ENCODE peak calls at places on chromosomes 12 and 14, in four cellular contexts. U, D, Z and P are unnamed samples. For H3K4me1, the result is how much of the 10 kb centered on the place peaks cover.

GRCh38 chr12:94053676-94054075 is 94.7 kb upstream of the PLXNC1 start:
- DNase-seq in U (no peak), D (no peak), Z (no peak), P (no peak)

GRCh38 chr12:71626768-71627167 is 36.9 kb downstream of the ZFC3H1 start:
- DNase-seq in U (no peak), D (peak), Z (no peak), P (no peak)

GRCh38 chr12:106897082-106897481 is 58.6 kb upstream of the TMEM263 start:
- DNase-seq in U (peak), D (peak), Z (no peak), P (no peak)

GRCh38 chr12:117045998-117046374 is 53.2 kb downstream of the TESC start:
- DNase-seq in U (no peak), D (peak), Z (peak), P (no peak)

GRCh38 chr12:389138-390096 is at the start of gene KDM5A:
- DNase-seq in U (peak), D (peak), Z (peak), P (peak)

GRCh38 chr12:91562476-91562875 is 379.9 kb upstream of the DCN start:
- DNase-seq in U (no peak), D (no peak), Z (no peak), P (no peak)

GRCh38 chr14:73428354-73428824 is 30.0 kb downstream of the NUMB start:
- DNase-seq in U (no peak), D (peak), Z (no peak), P (no peak)

GRCh38 chr12:28021704-28022103 is 49.2 kb upstream of the PTHLH start:
- DNase-seq in U (no peak), D (peak), Z (no peak), P (peak)

GRCh38 chr12:89645434-89645833 is 63.2 kb downstream of the ATP2B1 start:
- DNase-seq in U (no peak), D (peak), Z (no peak), P (no peak)

GRCh38 chr14:36605506-36605857 is 23.1 kb upstream of the NKX2-8 start:
- DNase-seq in U (no peak), D (peak), Z (no peak), P (no peak)

GRCh38 chr14:94974893-94975292 is 182.4 kb downstream of the DICER1 start:
- DNase-seq in U (no peak), D (no peak), Z (no peak), P (no peak)

GRCh38 chr12:12333980-12334709 is 15.9 kb downstream of the MANSC1 start:
- DNase-seq in U (peak), D (peak), Z (peak), P (no peak)

GRCh38 chr12:104585448-104586055 is 128.8 kb downstream of the CHST11 start:
- DNase-seq in U (no peak), D (no peak), Z (no peak), P (no peak)

GRCh38 chr12:116958402-116959197 is 47.9 kb downstream of the FBXW8 start:
- DNase-seq in U (no peak), D (no peak), Z (no peak), P (no peak)

GRCh38 chr14:82689948-82690347 is 1156.3 kb upstream of the SEL1L start:
- DNase-seq in U (no peak), D (no peak), Z (no peak), P (no peak)

GRCh38 chr12:82758743-82759142 is 72.0 kb downstream of the TMTC2 start:
- DNase-seq in U (no peak), D (no peak), Z (no peak), P (no peak)

GRCh38 chr12:108187831-108188230 is 58.7 kb downstream of the WSCD2 start:
- DNase-seq in U (no peak), D (no peak), Z (no peak), P (no peak)

GRCh38 chr14:95468416-95469133 is 47.9 kb downstream of the SYNE3 start:
- DNase-seq in U (no peak), D (peak), Z (no peak), P (no peak)

GRCh38 chr12:26870491-26871419 is 37.8 kb upstream of the ITPR2 start:
- DNase-seq in U (peak), D (no peak), Z (no peak), P (no peak)

GRCh38 chr12:57836442-57837375 is 9.8 kb downstream of the CTDSP2 start:
- DNase-seq in U (no peak), D (no peak), Z (peak), P (no peak)

GRCh38 chr14:104871656-104872468 is 6.8 kb downstream of the CEP170B start:
- DNase-seq in U (no peak), D (no peak), Z (no peak), P (no peak)

GRCh38 chr12:115988629-115989563 is 288.6 kb downstream of the MED13L start:
- DNase-seq in U (no peak), D (no peak), Z (no peak), P (no peak)

GRCh38 chr12:109753054-109753401 is 39.4 kb downstream of the FAM222A start:
- DNase-seq in U (no peak), D (no peak), Z (no peak), P (no peak)

GRCh38 chr12:108804361-108804949 is 52.9 kb downstream of the SSH1 start:
- DNase-seq in U (no peak), D (no peak), Z (no peak), P (no peak)

GRCh38 chr14:33602396-33602795 is 348.5 kb downstream of the EGLN3 start:
- DNase-seq in U (no peak), D (no peak), Z (no peak), P (no peak)

GRCh38 chr12:92601680-92602079 is 101.1 kb upstream of the PLEKHG7 start:
- DNase-seq in U (no peak), D (no peak), Z (no peak), P (no peak)

DNA sequence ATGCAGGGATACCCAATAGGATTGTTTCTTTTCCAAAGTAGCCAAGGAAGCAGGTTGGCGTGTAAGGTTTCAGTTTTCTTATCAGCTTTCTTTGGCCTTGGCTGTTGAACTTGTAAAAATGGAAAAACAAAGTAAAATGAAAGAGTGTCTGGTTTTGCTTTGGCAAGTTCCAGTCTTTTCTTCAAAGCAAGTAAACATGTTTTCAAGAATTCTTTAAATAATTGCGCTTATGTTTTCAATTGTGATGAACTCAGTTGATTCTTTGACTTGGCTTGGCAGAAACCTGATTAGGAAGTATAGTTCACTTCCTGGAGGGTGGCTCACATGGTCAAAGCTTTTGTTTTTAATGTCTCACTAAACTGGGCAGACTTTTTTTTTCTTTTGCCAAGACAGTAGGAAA is 112.2 kb upstream of the USP44 start:
- DNase-seq in U (no peak), D (peak), Z (no peak), P (no peak)
- TF ChIP-seq TCF7L2 in U (no peak), D (no peak), Z (no peak), P (no peak)

GRCh38 chr12:95143784-95144205 is 70.4 kb upstream of the NR2C1 start:
- DNase-seq in U (no peak), D (no peak), Z (no peak), P (no peak)
- TF ChIP-seq POLR2AphosphoS5 in U (no peak), D (no peak), Z (no peak), P (no peak)

DNA sequence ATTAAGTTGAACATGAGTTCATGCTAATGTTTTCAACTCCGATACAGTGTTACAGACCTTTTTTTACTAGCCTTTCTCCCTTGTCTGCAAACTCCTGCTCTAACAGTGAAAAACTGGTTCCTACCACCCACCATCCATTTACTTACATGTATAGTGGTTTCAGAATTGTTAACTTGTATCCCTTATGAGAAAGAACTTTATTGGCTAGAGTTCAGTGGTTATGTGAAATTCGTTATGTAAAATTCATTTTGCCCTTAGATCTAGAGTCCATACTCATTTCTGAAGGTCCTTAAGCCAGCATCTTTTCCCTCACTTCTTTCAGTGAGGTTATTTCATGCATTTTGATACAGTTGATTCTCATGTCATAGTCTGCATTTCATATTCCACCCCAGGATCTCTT is 51.0 kb downstream of the PRKCH start:
- DNase-seq in U (no peak), D (no peak), Z (no peak), P (no peak)
- H3K4me1 ChIP-seq in U (under half), D (under half), Z (under half), P (under half)

DNA sequence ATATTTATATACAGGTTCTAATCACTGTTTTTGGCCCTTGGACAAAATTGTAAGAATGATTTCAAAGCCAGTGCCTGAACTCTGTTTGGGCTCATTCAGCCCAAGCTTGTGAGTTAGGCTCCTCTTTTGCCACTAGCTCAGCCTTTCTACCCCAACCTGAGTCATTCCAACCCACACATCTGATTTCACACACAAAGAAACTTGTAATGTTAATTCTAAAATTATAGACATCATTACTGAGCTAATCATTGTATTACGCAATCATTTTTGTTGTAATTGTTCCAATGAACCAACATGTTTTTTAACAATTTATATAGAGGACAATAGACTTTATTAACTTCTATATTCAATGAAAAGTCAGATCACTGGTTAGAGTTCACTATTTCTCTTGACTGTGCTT is 441.1 kb downstream of the ETNK1 start:
- DNase-seq in U (no peak), D (no peak), Z (no peak), P (no peak)
- TF ChIP-seq TCF7L2 in U (no peak), D (no peak), Z (no peak), P (no peak)